ENCODE peak calls at places on chromosomes 6 and 20, in seven cellular contexts. One of them, this sample, is unnamed.

GRCh38 chr6:44977406-44977740 is 350.8 kb upstream of the RUNX2 start:
- DNase-seq in right lobe of liver: no peak
- DNase-seq in adrenal gland: no peak
- DNase-seq in body of pancreas: no peak
- DNase-seq in HCT116: no peak
- DNase-seq in uterus: no peak
- DNase-seq in heart left ventricle: no peak
- DNase-seq in this sample: no peak

GRCh38 chr6:151430886-151431285 is 21.0 kb downstream of the RMND1 start:
- DNase-seq in right lobe of liver: no peak
- DNase-seq in adrenal gland: no peak
- DNase-seq in body of pancreas: no peak
- DNase-seq in HCT116: no peak
- DNase-seq in uterus: no peak
- DNase-seq in heart left ventricle: no peak
- DNase-seq in this sample: no peak

GRCh38 chr6:14711056-14711703 is 534.7 kb upstream of the JARID2 start:
- DNase-seq in right lobe of liver: no peak
- DNase-seq in adrenal gland: peak
- DNase-seq in body of pancreas: no peak
- DNase-seq in HCT116: no peak
- DNase-seq in uterus: no peak
- DNase-seq in heart left ventricle: peak
- DNase-seq in this sample: peak

GRCh38 chr6:42406296-42407280 is 45.1 kb downstream of the TRERF1 start:
- DNase-seq in right lobe of liver: no peak
- DNase-seq in adrenal gland: peak
- DNase-seq in body of pancreas: no peak
- DNase-seq in HCT116: no peak
- DNase-seq in uterus: no peak
- DNase-seq in heart left ventricle: peak
- DNase-seq in this sample: no peak

GRCh38 chr6:150592377-150592995 is 7.2 kb upstream of the PLEKHG1 start:
- DNase-seq in right lobe of liver: no peak
- DNase-seq in adrenal gland: no peak
- DNase-seq in body of pancreas: no peak
- DNase-seq in HCT116: no peak
- DNase-seq in uterus: no peak
- DNase-seq in heart left ventricle: no peak
- DNase-seq in this sample: no peak

GRCh38 chr6:3510178-3510577 is 53.3 kb upstream of the SLC22A23 start:
- DNase-seq in right lobe of liver: no peak
- DNase-seq in adrenal gland: no peak
- DNase-seq in body of pancreas: no peak
- DNase-seq in HCT116: no peak
- DNase-seq in uterus: no peak
- DNase-seq in heart left ventricle: no peak
- DNase-seq in this sample: no peak

GRCh38 chr6:154249499-154250298 is 106.9 kb downstream of the IPCEF1 start:
- DNase-seq in right lobe of liver: no peak
- DNase-seq in adrenal gland: no peak
- DNase-seq in body of pancreas: no peak
- DNase-seq in HCT116: no peak
- DNase-seq in uterus: no peak
- DNase-seq in heart left ventricle: no peak
- DNase-seq in this sample: no peak

GRCh38 chr6:14671261-14671681 is 553.7 kb downstream of the CD83 start:
- DNase-seq in right lobe of liver: no peak
- DNase-seq in adrenal gland: peak
- DNase-seq in body of pancreas: peak
- DNase-seq in HCT116: no peak
- DNase-seq in uterus: peak
- DNase-seq in heart left ventricle: peak
- DNase-seq in this sample: no peak

GRCh38 chr20:47024461-47024937 is 129.9 kb downstream of the EYA2 start:
- DNase-seq in right lobe of liver: no peak
- DNase-seq in adrenal gland: no peak
- DNase-seq in body of pancreas: no peak
- DNase-seq in HCT116: no peak
- DNase-seq in uterus: peak
- DNase-seq in heart left ventricle: no peak
- DNase-seq in this sample: no peak

GRCh38 chr6:167058261-167058660 is 59.1 kb downstream of the CEP43 start:
- DNase-seq in right lobe of liver: no peak
- DNase-seq in adrenal gland: peak
- DNase-seq in body of pancreas: no peak
- DNase-seq in HCT116: no peak
- DNase-seq in uterus: no peak
- DNase-seq in heart left ventricle: no peak
- DNase-seq in this sample: no peak

GRCh38 chr6:7112741-7113313 is 5.1 kb downstream of the RREB1 start:
- DNase-seq in right lobe of liver: peak
- DNase-seq in adrenal gland: peak
- DNase-seq in body of pancreas: peak
- DNase-seq in HCT116: no peak
- DNase-seq in uterus: no peak
- DNase-seq in heart left ventricle: peak
- DNase-seq in this sample: peak

GRCh38 chr20:8018928-8019177 is 708 bp downstream of the TMX4 start:
- DNase-seq in right lobe of liver: no peak
- DNase-seq in adrenal gland: no peak
- DNase-seq in body of pancreas: no peak
- DNase-seq in HCT116: no peak
- DNase-seq in uterus: no peak
- DNase-seq in heart left ventricle: no peak
- DNase-seq in this sample: no peak

GRCh38 chr20:31841928-31842327 is 3.5 kb downstream of the FOXS1 start:
- DNase-seq in right lobe of liver: no peak
- DNase-seq in adrenal gland: no peak
- DNase-seq in body of pancreas: no peak
- DNase-seq in HCT116: no peak
- DNase-seq in uterus: no peak
- DNase-seq in heart left ventricle: no peak
- DNase-seq in this sample: no peak

GRCh38 chr6:140636698-140637402 is 1262.4 kb upstream of the CITED2 start:
- DNase-seq in right lobe of liver: no peak
- DNase-seq in adrenal gland: no peak
- DNase-seq in body of pancreas: peak
- DNase-seq in HCT116: no peak
- DNase-seq in uterus: no peak
- DNase-seq in heart left ventricle: no peak
- DNase-seq in this sample: no peak

GRCh38 chr6:10177703-10178102 is 237.2 kb downstream of the TFAP2A start:
- DNase-seq in right lobe of liver: no peak
- DNase-seq in adrenal gland: no peak
- DNase-seq in body of pancreas: no peak
- DNase-seq in HCT116: no peak
- DNase-seq in uterus: no peak
- DNase-seq in heart left ventricle: no peak
- DNase-seq in this sample: no peak

GRCh38 chr6:1552296-1552761 is 57.4 kb upstream of the FOXC1 start:
- DNase-seq in right lobe of liver: no peak
- DNase-seq in adrenal gland: no peak
- DNase-seq in body of pancreas: no peak
- DNase-seq in HCT116: peak
- DNase-seq in uterus: no peak
- DNase-seq in heart left ventricle: no peak
- DNase-seq in this sample: no peak

GRCh38 chr20:52041966-52042365 is 149.6 kb downstream of the ZFP64 start:
- DNase-seq in right lobe of liver: no peak
- DNase-seq in adrenal gland: no peak
- DNase-seq in body of pancreas: no peak
- DNase-seq in HCT116: no peak
- DNase-seq in uterus: no peak
- DNase-seq in heart left ventricle: no peak
- DNase-seq in this sample: no peak

GRCh38 chr6:20837189-20837588 is 302.9 kb downstream of the CDKAL1 start:
- DNase-seq in right lobe of liver: no peak
- DNase-seq in adrenal gland: no peak
- DNase-seq in body of pancreas: no peak
- DNase-seq in HCT116: no peak
- DNase-seq in uterus: no peak
- DNase-seq in heart left ventricle: no peak
- DNase-seq in this sample: no peak

GRCh38 chr6:148700713-148701392 is 46.0 kb upstream of the UST start:
- DNase-seq in right lobe of liver: no peak
- DNase-seq in adrenal gland: peak
- DNase-seq in body of pancreas: peak
- DNase-seq in HCT116: no peak
- DNase-seq in uterus: no peak
- DNase-seq in heart left ventricle: no peak
- DNase-seq in this sample: no peak

GRCh38 chr6:54291738-54292137 is 16.5 kb upstream of the TINAG start:
- DNase-seq in right lobe of liver: no peak
- DNase-seq in adrenal gland: no peak
- DNase-seq in body of pancreas: no peak
- DNase-seq in HCT116: no peak
- DNase-seq in uterus: no peak
- DNase-seq in heart left ventricle: no peak
- DNase-seq in this sample: no peak

GRCh38 chr20:13222319-13222716 is 1.2 kb downstream of the ISM1 start:
- DNase-seq in right lobe of liver: no peak
- DNase-seq in adrenal gland: no peak
- DNase-seq in body of pancreas: no peak
- DNase-seq in HCT116: no peak
- DNase-seq in uterus: no peak
- DNase-seq in heart left ventricle: no peak
- DNase-seq in this sample: no peak

DNA sequence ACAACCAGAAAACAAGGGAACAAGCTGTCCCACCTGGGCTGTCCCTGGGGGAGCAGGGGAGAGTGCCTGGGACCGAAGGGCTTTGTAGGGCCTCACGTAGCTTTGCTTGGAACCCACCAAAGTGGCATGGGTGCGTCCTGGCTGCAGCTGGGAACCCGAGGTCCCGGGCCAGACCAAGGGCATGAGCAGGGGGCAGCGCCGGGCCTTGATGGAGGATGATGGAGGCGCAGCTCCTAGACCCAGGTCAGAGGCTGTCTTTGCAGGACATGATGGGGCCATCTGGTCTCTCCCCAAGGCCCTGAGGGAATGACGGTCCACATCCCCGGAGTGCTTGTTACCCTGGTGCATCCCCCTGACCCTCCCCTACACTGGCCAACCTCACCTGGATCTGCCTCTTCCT is 7.6 kb upstream of the OSBPL2 start:
- DNase-seq in right lobe of liver: no peak
- DNase-seq in adrenal gland: no peak
- DNase-seq in body of pancreas: no peak
- DNase-seq in HCT116: no peak
- DNase-seq in uterus: no peak
- DNase-seq in heart left ventricle: no peak
- DNase-seq in this sample: no peak
- TF ChIP-seq POLR2A in right lobe of liver: no peak
- TF ChIP-seq POLR2A in adrenal gland: no peak
- TF ChIP-seq POLR2A in body of pancreas: no peak
- TF ChIP-seq POLR2A in HCT116: no peak
- TF ChIP-seq POLR2A in uterus: no peak
- TF ChIP-seq POLR2A in heart left ventricle: no peak
- TF ChIP-seq POLR2A in this sample: no peak

DNA sequence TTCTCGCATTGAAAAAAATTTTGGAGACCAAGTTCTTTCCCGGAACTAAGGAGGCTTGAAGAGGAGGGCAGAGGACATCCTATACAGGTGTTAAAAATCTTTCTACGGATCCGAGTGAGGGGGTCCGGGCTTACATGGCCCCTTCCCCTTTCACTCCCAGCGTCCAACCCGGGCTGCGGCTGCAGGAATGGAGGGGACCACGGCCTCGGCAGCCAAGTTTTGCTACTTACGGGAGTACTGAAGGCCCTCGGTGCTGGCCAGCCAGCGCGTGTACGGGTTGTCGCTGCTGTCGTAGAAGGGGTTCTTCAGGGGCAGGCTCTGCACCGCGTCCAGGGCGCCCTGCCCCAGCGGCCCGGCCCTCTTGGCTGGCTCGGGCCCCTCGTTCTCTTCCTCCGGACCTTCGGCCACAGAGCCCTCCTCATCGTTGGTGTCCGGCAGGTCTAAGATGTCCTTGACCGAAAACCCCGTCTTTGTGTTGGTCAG is 642 bp downstream of the NKX2-2 start:
- DNase-seq in right lobe of liver: no peak
- DNase-seq in adrenal gland: no peak
- DNase-seq in body of pancreas: no peak
- DNase-seq in HCT116: no peak
- DNase-seq in uterus: no peak
- DNase-seq in heart left ventricle: no peak
- DNase-seq in this sample: peak
- H3K4me3 ChIP-seq in right lobe of liver: no peak
- H3K4me3 ChIP-seq in adrenal gland: no peak
- H3K4me3 ChIP-seq in body of pancreas: no peak
- H3K4me3 ChIP-seq in HCT116: no peak
- H3K4me3 ChIP-seq in uterus: no peak
- H3K4me3 ChIP-seq in heart left ventricle: peak
- H3K4me3 ChIP-seq in this sample: peak

DNA sequence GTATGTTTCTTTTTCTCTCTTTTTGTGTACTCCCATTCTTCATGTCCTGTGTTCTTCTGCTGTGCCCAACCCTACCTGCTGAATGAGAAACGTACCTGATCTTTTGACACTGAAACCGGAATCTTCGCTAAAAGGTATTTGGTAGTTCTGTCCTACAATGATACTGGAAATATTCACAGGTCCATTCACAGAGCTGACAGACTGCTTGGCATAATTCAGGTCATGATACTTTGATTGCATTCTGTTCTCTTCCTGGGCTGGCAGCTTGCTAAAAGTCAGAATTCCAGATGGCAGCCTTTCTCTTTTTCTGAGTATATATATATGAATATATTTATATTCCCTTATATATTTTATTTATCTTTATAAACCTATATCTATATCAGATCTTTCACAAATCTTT is 375.0 kb downstream of the PHF3 start:
- DNase-seq in right lobe of liver: no peak
- DNase-seq in adrenal gland: no peak
- DNase-seq in body of pancreas: no peak
- DNase-seq in HCT116: no peak
- DNase-seq in uterus: no peak
- DNase-seq in heart left ventricle: no peak
- DNase-seq in this sample: no peak
- H3K27ac ChIP-seq in right lobe of liver: no peak
- H3K27ac ChIP-seq in adrenal gland: no peak
- H3K27ac ChIP-seq in body of pancreas: no peak
- H3K27ac ChIP-seq in HCT116: no peak
- H3K27ac ChIP-seq in uterus: no peak
- H3K27ac ChIP-seq in heart left ventricle: no peak
- H3K27ac ChIP-seq in this sample: no peak

DNA sequence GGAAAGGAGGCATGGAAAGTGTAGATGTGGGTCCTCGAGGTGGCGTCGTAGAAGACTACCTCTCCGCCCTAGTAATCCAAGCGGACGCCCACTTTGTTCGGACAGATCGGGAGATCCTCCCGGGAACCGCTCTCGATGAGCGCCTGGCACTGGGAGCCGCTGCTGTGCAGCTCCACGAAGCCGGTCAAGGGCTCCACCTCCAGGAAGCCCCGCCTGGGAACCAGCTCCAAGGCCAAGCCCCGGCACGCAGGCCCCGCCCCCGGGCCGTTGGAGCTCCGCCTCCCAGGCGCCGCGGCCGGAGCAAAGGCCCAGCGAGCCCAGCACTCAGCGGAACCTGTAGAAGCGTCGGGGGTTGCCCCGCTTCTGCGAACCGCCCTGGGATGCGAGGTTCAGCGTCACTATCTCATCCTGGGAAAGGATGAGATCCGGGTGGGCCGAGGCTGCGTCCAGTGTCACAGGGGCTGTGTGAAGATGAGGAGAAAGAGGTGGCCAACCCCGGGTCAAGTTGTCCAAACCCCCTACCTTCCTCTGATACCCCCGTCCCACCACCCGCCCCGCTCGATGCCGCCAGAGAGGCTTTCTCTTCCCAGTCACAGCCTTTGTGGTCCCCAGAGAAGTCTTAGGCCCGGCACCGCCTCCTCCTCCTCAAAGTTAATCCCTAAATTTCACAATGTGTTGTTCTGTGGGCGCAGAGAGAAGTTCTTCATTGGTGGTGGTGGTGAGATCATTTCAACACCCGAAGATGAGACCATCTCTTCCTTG is 10.8 kb downstream of the TRIM31 start:
- DNase-seq in right lobe of liver: peak
- DNase-seq in adrenal gland: peak
- DNase-seq in body of pancreas: peak
- DNase-seq in HCT116: peak
- DNase-seq in uterus: peak
- DNase-seq in heart left ventricle: peak
- DNase-seq in this sample: peak
- TF ChIP-seq POLR2A in right lobe of liver: peak
- TF ChIP-seq POLR2A in adrenal gland: peak
- TF ChIP-seq POLR2A in body of pancreas: peak
- TF ChIP-seq POLR2A in HCT116: peak
- TF ChIP-seq POLR2A in uterus: peak
- TF ChIP-seq POLR2A in heart left ventricle: no peak
- TF ChIP-seq POLR2A in this sample: peak